ENCODE peak calls at places on chromosomes 16 and 17, in seven cellular contexts. S is GM12878, Y is HCT116, C is SK-N-SH, P is HepG2, M is H1, Q is K562. V is an unnamed sample.

GRCh38 chr17:66580178-66580577 is 254.7 kb upstream of the CACNG5 start:
- DNase-seq in Q (no peak), Y (no peak), M (no peak), S (no peak), C (no peak), P (peak), V (no peak)

GRCh38 chr16:62597874-62598273 is 561.6 kb upstream of the CDH8 start:
- DNase-seq in Q (no peak), M (no peak), Y (no peak), C (peak), S (no peak), P (no peak), V (no peak)

GRCh38 chr17:58277107-58277506 is 3.6 kb downstream of the MPO start:
- DNase-seq in S (no peak), P (no peak), C (no peak), Q (peak), Y (peak), M (no peak), V (no peak)

GRCh38 chr17:27398691-27399090 is 57.6 kb upstream of the KSR1 start:
- DNase-seq in M (no peak), Q (no peak), P (no peak), C (no peak), S (no peak), Y (no peak), V (no peak)

GRCh38 chr17:13477180-13477611 is 124.5 kb downstream of the HS3ST3A1 start:
- DNase-seq in C (no peak), Q (peak), Y (no peak), P (no peak), S (no peak), M (no peak), V (no peak)

GRCh38 chr17:33012522-33013033 is 20.9 kb downstream of the SPACA3 start:
- DNase-seq in Y (no peak), S (no peak), P (no peak), M (no peak), C (no peak), Q (no peak), V (no peak)

GRCh38 chr16:17331071-17331521 is 139.7 kb downstream of the XYLT1 start:
- DNase-seq in M (no peak), Y (no peak), C (no peak), P (no peak), Q (no peak), S (no peak), V (no peak)

GRCh38 chr17:47945080-47945479 is 3.7 kb downstream of the PNPO start:
- DNase-seq in Q (no peak), Y (no peak), S (no peak), M (no peak), P (no peak), C (no peak), V (no peak)

GRCh38 chr17:50283246-50283645 is 9.0 kb downstream of the TMEM92 start:
- DNase-seq in M (no peak), Q (no peak), C (no peak), P (no peak), Y (no peak), S (peak), V (no peak)

GRCh38 chr17:31900877-31901276 is 631 bp downstream of the UTP6 start:
- DNase-seq in Q (peak), S (no peak), Y (no peak), C (peak), P (peak), M (no peak), V (peak)

GRCh38 chr16:11315499-11315898 is 29.8 kb upstream of the RMI2 start:
- DNase-seq in S (no peak), M (peak), P (no peak), Q (no peak), C (no peak), Y (no peak), V (no peak)

GRCh38 chr17:29619251-29619650 is 3.5 kb downstream of the CORO6 start:
- DNase-seq in Q (no peak), P (no peak), C (peak), S (no peak), Y (no peak), M (no peak), V (peak)

GRCh38 chr17:65013613-65014391 is 42.7 kb downstream of the GNA13 start:
- DNase-seq in M (no peak), C (no peak), S (no peak), Q (no peak), P (peak), Y (peak), V (no peak)

DNA sequence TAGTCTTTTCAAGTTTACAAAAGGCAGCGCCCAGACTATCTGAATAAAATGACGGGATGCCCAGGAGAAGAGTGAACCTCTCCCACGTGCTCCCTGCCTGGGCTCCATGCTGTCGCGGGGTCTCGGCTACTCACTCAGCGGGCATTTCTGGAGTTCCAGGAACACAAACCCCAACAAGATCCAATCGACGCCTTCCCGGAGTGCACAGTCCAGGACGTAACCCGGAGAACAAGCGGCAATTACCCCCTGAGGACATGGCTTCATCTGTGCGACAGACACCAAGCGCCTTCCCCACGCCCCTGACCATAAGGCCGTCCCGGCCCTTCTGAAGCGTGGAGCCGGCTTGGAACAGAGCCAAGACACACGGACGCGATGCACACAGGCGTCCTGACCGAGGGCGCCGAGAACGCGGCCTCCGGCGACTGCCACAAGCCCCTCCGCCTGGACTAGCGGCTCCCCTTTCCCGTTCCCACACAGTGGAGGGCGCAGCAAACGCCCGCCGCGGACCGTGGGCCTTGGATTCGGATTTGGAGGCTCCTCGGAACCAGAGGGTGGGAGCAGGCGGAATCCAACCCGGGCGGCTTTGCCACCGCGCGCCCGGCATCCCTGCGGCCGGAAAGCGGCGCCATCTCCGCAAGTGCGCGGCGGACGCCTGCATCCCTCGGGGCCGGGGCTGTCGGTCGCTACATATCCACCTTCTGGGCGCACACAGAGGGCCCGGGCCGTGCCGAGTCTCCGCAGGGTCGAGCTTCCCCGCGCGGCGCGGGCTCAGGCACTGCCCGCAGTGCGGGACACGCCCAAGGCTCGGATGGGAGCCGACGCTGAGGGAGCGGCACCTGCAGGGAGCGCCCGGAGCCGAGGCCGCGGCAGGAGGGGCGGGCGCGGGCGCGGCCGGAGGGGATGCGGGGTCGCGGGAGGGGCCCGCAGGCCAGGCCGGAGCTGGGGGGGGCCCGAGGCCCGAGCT is 725 bp downstream of the ABCA3 start:
- DNase-seq in Y (no peak), Q (peak), M (no peak), S (no peak), P (peak), C (peak), V (peak)
- TF ChIP-seq JUND in Y (no peak), Q (no peak), M (no peak), S (no peak), P (no peak), C (no peak), V (no peak)

GRCh38 chr17:42675984-42676423 is 790 bp downstream of the PLEKHH3 start:
- DNase-seq in S (no peak), Q (peak), C (peak), P (no peak), Y (no peak), M (no peak), V (peak)
- TF ChIP-seq JUND in S (no peak), Q (no peak), C (no peak), P (no peak), Y (no peak), M (no peak), V (no peak)

DNA sequence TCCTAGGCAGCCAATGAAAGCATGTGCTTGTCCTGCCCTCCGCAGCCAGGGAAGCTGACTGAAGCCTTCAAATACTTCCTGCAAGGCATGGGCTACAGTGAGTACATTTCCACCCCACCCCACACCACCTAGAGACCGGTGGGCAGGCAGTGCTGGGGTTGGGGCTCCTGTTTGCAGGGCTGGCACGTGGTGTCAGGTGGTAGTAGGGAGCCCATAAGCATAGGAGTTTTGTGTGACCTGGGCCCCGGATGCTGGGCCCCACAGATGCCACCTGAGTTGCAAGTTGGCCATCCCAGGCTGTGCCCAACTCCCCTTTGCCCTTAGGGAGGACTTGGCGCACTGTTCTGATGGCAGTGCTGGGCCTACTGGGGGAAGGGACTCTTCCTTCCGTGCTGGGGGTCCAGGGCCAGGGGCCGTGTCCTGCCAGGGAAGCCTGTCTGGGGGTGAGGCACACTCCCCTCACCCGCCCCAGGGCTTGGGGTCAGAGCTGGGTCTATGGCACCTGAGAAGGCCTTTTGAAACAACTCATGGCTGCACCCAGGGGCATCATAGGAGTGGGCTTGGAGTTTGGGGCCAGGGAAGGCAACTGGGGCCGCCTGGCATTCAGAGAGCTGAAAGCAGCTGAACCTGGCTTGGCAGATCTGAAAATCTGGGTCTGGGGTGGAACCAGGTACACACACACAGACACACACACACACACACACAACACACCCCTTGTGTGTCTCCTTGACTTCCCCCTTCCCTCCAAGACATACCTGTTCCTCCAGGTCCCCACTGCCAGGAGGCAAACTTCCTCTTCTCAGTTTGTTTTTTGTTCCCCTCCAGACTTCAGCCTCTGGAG is 5.8 kb upstream of the SETD6 start:
- DNase-seq in M (no peak), C (no peak), P (no peak), Q (no peak), S (no peak), Y (no peak), V (peak)
- TF ChIP-seq JUND in M (no peak), C (no peak), P (no peak), Q (no peak), S (no peak), Y (no peak), V (no peak)

GRCh38 chr17:79052131-79052530 is 22.5 kb upstream of the ENGASE start:
- DNase-seq in S (no peak), P (no peak), C (no peak), Y (no peak), M (no peak), Q (no peak), V (no peak)

GRCh38 chr17:79055197-79055596 is 19.4 kb upstream of the ENGASE start:
- DNase-seq in M (no peak), C (no peak), Q (no peak), P (no peak), Y (no peak), S (no peak), V (no peak)

GRCh38 chr17:79051306-79051705 is 23.3 kb upstream of the ENGASE start:
- DNase-seq in Y (no peak), C (no peak), M (no peak), P (no peak), Q (no peak), S (no peak), V (no peak)

GRCh38 chr17:79054200-79054599 is 20.4 kb upstream of the ENGASE start:
- DNase-seq in Y (peak), C (no peak), M (no peak), Q (no peak), P (no peak), S (no peak), V (no peak)

DNA sequence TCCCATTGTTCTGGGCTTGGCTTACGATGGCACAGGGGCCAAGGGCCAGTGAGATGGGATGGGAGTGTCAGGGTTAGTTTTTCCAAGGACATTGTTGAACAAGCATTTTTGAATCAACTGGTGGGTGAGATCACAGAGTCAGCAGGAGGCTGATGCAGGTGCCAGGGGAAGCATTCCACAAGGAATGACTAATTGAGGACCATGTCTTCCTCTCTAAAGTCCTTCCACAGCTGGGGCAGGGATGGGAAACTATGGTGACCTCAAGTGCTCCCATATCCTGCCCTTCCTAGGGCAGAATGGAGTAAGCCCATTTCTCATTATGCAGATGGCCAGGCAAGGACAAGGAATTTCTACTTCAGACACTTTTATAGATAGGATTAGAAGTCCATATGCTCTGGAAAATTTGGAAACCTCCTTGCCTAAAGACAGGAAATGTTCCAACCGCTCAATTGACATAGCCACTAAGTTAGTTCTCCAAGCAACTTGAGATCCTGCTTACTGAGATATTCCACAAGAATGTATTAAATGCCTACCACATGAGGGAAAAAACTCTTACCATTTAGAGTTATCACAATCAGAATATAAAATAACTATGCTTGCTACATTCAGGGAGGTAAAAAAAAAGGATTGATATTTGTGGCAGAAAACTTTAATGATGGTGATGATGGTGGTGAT is 21.2 kb upstream of the ENGASE start:
- DNase-seq in Y (no peak), S (no peak), M (no peak), C (no peak), P (no peak), Q (no peak), V (no peak)
- TF ChIP-seq JUND in Y (no peak), S (no peak), M (no peak), C (no peak), P (no peak), Q (no peak), V (no peak)

GRCh38 chr17:83124871-83125514 is 45.6 kb downstream of the METRNL start:
- DNase-seq in P (no peak), S (no peak), C (no peak), Q (no peak), M (no peak), Y (no peak), V (no peak)
- TF ChIP-seq JUND in P (no peak), S (no peak), C (no peak), Q (no peak), M (no peak), Y (no peak), V (no peak)